ENCODE peak calls at places on chromosomes 2 and 18, in eight cellular contexts. T, A, M, O, B, Z, S and Q are unnamed samples. For H3K4me1, the result is how much of the 10 kb centered on the place peaks cover.

GRCh38 chr2:117056376-117056748 is 758.1 kb upstream of the DDX18 start:
- DNase-seq in T (no peak), A (no peak), M (no peak), O (no peak), B (no peak), Z (no peak), S (no peak), Q (no peak)

GRCh38 chr18:631560-631959 is 25.9 kb upstream of the TYMS start:
- DNase-seq in T (no peak), A (no peak), M (no peak), O (no peak), B (no peak), Z (no peak), S (no peak), Q (no peak)

GRCh38 chr2:218889937-218890336 is 9.3 kb downstream of the WNT10A start:
- DNase-seq in T (no peak), A (no peak), M (no peak), O (no peak), B (no peak), Z (no peak), S (no peak), Q (no peak)

GRCh38 chr2:28359222-28360065 is 33.2 kb upstream of the FOSL2 start:
- DNase-seq in T (no peak), A (peak), M (no peak), O (no peak), B (no peak), Z (no peak), S (no peak), Q (peak)

GRCh38 chr2:40097691-40098376 is 318.8 kb upstream of the THUMPD2 start:
- DNase-seq in T (peak), A (no peak), M (no peak), O (no peak), B (no peak), Z (no peak), S (no peak), Q (no peak)

GRCh38 chr2:125313806-125314205 is 1288.7 kb downstream of the CNTNAP5 start:
- DNase-seq in T (no peak), A (no peak), M (no peak), O (peak), B (no peak), Z (no peak), S (peak), Q (no peak)

GRCh38 chr2:143145056-143145455 is 15.8 kb downstream of the ARHGAP15 start:
- DNase-seq in T (no peak), A (no peak), M (no peak), O (no peak), B (no peak), Z (no peak), S (no peak), Q (no peak)

GRCh38 chr2:145460151-145460550 is 940.2 kb upstream of the ZEB2 start:
- DNase-seq in T (peak), A (no peak), M (no peak), O (no peak), B (no peak), Z (no peak), S (no peak), Q (no peak)

GRCh38 chr2:109439315-109439714 is 174.5 kb downstream of the SEPTIN10 start:
- DNase-seq in T (no peak), A (no peak), M (peak), O (no peak), B (no peak), Z (no peak), S (no peak), Q (peak)

GRCh38 chr18:9630444-9630843 is 16.1 kb upstream of the PPP4R1 start:
- DNase-seq in T (no peak), A (no peak), M (no peak), O (no peak), B (no peak), Z (no peak), S (no peak), Q (peak)

GRCh38 chr2:200406379-200406778 is 99.9 kb downstream of the SPATS2L start:
- DNase-seq in T (peak), A (no peak), M (no peak), O (no peak), B (no peak), Z (no peak), S (no peak), Q (no peak)

GRCh38 chr2:108587621-108588020 is 53.4 kb downstream of the LIMS1 start:
- DNase-seq in T (peak), A (peak), M (no peak), O (no peak), B (peak), Z (peak), S (no peak), Q (peak)

GRCh38 chr2:236682651-236683422 is 113.2 kb downstream of the ACKR3 start:
- DNase-seq in T (peak), A (peak), M (no peak), O (no peak), B (no peak), Z (peak), S (peak), Q (no peak)

GRCh38 chr2:216346781-216347180 is 25.5 kb downstream of the MARCHF4 start:
- DNase-seq in T (no peak), A (no peak), M (no peak), O (no peak), B (no peak), Z (no peak), S (no peak), Q (no peak)

GRCh38 chr2:134230885-134231284 is 23.0 kb upstream of the MGAT5 start:
- DNase-seq in T (no peak), A (no peak), M (no peak), O (no peak), B (no peak), Z (no peak), S (no peak), Q (no peak)

GRCh38 chr2:171798156-171798815 is 95.8 kb downstream of the SLC25A12 start:
- DNase-seq in T (peak), A (no peak), M (no peak), O (no peak), B (no peak), Z (no peak), S (no peak), Q (no peak)

GRCh38 chr18:49691177-49691608 is 122.1 kb downstream of the ACAA2 start:
- DNase-seq in T (peak), A (no peak), M (no peak), O (no peak), B (peak), Z (no peak), S (no peak), Q (no peak)

GRCh38 chr18:49697757-49698595 is 115.4 kb downstream of the ACAA2 start:
- DNase-seq in T (peak), A (no peak), M (no peak), O (peak), B (peak), Z (no peak), S (no peak), Q (no peak)

GRCh38 chr2:223887127-223887526 is 49.7 kb upstream of the AP1S3 start:
- DNase-seq in T (no peak), A (no peak), M (no peak), O (no peak), B (no peak), Z (no peak), S (no peak), Q (no peak)

GRCh38 chr18:5894613-5895299 is 566 bp downstream of the TMEM200C start:
- DNase-seq in T (peak), A (peak), M (no peak), O (peak), B (no peak), Z (no peak), S (no peak), Q (no peak)

GRCh38 chr2:21022792-21023367 is 21.0 kb downstream of the APOB start:
- DNase-seq in T (no peak), A (no peak), M (no peak), O (no peak), B (no peak), Z (no peak), S (no peak), Q (no peak)

GRCh38 chr2:147716906-147717305 is 127.9 kb upstream of the ACVR2A start:
- DNase-seq in T (no peak), A (no peak), M (no peak), O (no peak), B (no peak), Z (no peak), S (no peak), Q (no peak)

GRCh38 chr2:60530660-60531276 is 22.7 kb downstream of the BCL11A start:
- DNase-seq in T (no peak), A (peak), M (peak), O (peak), B (peak), Z (no peak), S (peak), Q (no peak)

GRCh38 chr2:81481994-81482368 is 1177.4 kb upstream of the LRRTM1 start:
- DNase-seq in T (no peak), A (no peak), M (no peak), O (no peak), B (no peak), Z (no peak), S (no peak), Q (no peak)

GRCh38 chr2:98269274-98269673 is 77.0 kb upstream of the CNGA3 start:
- DNase-seq in T (peak), A (peak), M (no peak), O (peak), B (no peak), Z (no peak), S (no peak), Q (no peak)

GRCh38 chr18:12990662-12990976 is 543 bp upstream of the CEP192 start:
- DNase-seq in T (no peak), A (no peak), M (no peak), O (no peak), B (no peak), Z (no peak), S (no peak), Q (no peak)

GRCh38 chr18:8084160-8084559 is 517.0 kb downstream of the PTPRM start:
- DNase-seq in T (peak), A (peak), M (peak), O (peak), B (no peak), Z (no peak), S (no peak), Q (no peak)

GRCh38 chr18:650428-650858 is 7.0 kb upstream of the TYMS start:
- DNase-seq in T (no peak), A (no peak), M (no peak), O (no peak), B (no peak), Z (no peak), S (no peak), Q (no peak)

GRCh38 chr18:31100598-31101147 is 1.5 kb downstream of the DSC2 start:
- DNase-seq in T (no peak), A (peak), M (no peak), O (peak), B (peak), Z (no peak), S (peak), Q (no peak)
- H3K4me3 ChIP-seq in T (no peak), A (peak), M (peak), O (peak), B (peak), Z (peak), S (peak), Q (peak)

GRCh38 chr2:238243496-238244076 is 3.7 kb upstream of the HES6 start:
- DNase-seq in T (no peak), A (no peak), M (peak), O (peak), B (no peak), Z (no peak), S (no peak), Q (no peak)
- H3K27ac ChIP-seq in T (no peak), A (no peak), M (no peak), O (peak), B (no peak), Z (peak), S (no peak), Q (peak)

GRCh38 chr18:58580623-58581022 is 48.3 kb downstream of the ALPK2 start:
- DNase-seq in T (peak), A (no peak), M (no peak), O (peak), B (no peak), Z (no peak), S (no peak), Q (no peak)
- H3K4me1 ChIP-seq in T (half or more), A (under half), M (under half), O (under half), B (under half), Z (under half), S (under half), Q (under half)

DNA sequence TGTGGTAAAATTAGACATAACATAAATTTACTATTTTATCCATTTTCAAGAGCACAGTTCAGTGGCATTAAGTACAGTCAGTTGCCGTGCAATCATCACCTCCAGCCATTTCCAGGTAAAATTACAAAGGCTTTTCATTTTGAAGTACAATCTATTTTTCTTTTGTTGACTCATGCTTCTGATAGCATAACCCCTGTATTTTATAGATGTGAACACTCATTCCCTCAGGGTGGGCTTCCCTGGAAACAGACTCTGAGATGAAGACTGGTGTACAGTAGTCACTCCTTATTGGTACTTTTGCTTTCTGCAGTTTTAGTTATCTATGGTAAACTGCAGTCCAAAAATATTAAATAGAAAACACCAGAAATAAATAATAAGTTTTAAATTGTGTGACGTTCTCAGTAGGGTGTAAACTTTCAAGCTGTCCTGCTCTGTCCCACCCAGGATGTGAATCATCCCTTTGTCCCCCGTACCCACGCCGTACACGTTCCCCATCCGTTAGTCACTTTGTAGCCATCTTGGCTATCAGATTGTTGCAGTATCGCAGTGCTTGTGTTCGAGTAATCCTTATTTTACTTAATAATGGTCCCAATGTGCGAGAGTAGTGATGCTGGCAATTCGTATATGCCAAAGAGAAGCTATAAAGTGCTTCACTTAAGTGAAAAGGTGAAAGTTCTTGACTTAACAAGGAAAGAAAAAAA is 41.1 kb upstream of the NAB1 start:
- DNase-seq in T (no peak), A (no peak), M (no peak), O (no peak), B (no peak), Z (no peak), S (no peak), Q (no peak)
- H3K4me3 ChIP-seq in T (no peak), A (no peak), M (no peak), O (no peak), B (no peak), Z (no peak), S (no peak), Q (no peak)

GRCh38 chr2:46117994-46118393 is 179.2 kb upstream of the EPAS1 start:
- DNase-seq in T (no peak), A (no peak), M (no peak), O (no peak), B (no peak), Z (no peak), S (no peak), Q (no peak)

GRCh38 chr2:46114981-46115380 is 182.2 kb upstream of the EPAS1 start:
- DNase-seq in T (no peak), A (no peak), M (no peak), O (no peak), B (no peak), Z (no peak), S (no peak), Q (no peak)

GRCh38 chr2:46118656-46119338 is 178.4 kb upstream of the EPAS1 start:
- DNase-seq in T (peak), A (peak), M (no peak), O (no peak), B (no peak), Z (no peak), S (no peak), Q (no peak)

GRCh38 chr2:46117379-46117778 is 179.8 kb upstream of the EPAS1 start:
- DNase-seq in T (peak), A (no peak), M (no peak), O (no peak), B (no peak), Z (no peak), S (no peak), Q (no peak)

DNA sequence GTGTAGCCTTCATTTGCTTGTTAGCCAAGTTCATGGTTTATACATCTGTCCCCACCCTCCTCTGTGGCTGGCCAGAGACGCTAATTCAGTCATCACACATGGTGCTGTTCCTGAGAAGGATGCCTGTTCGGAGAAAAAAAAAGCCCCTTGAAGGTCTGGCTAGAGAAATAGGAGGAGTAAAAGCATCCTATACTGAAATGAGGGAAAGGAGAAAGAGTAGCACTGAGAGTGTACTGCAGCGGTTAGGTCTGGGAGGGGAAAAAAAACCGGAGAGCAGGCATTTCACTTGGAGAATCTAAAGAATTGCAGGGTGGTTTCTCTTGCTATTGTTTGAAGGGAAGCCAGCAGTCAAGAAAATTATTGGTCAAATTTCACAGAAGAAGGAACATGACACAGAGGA is 180.6 kb upstream of the EPAS1 start:
- DNase-seq in T (peak), A (no peak), M (no peak), O (no peak), B (no peak), Z (no peak), S (no peak), Q (no peak)
- H3K27ac ChIP-seq in T (peak), A (no peak), M (no peak), O (no peak), B (peak), Z (no peak), S (no peak), Q (no peak)

GRCh38 chr2:11365096-11365856 is 20.8 kb upstream of the ROCK2 start:
- DNase-seq in T (no peak), A (no peak), M (no peak), O (peak), B (no peak), Z (no peak), S (no peak), Q (no peak)
- H3K4me1 ChIP-seq in T (under half), A (under half), M (under half), O (under half), B (under half), Z (under half), S (under half), Q (under half)

GRCh38 chr18:55405655-55406373 is 182.2 kb downstream of the TCF4 start:
- DNase-seq in T (peak), A (peak), M (peak), O (no peak), B (peak), Z (peak), S (peak), Q (peak)
- H3K4me3 ChIP-seq in T (no peak), A (no peak), M (no peak), O (no peak), B (peak), Z (peak), S (no peak), Q (peak)

GRCh38 chr2:163732718-163733117 is 3.1 kb downstream of the FIGN start:
- DNase-seq in T (peak), A (no peak), M (no peak), O (no peak), B (no peak), Z (no peak), S (no peak), Q (no peak)
- H3K27ac ChIP-seq in T (peak), A (peak), M (peak), O (peak), B (peak), Z (peak), S (peak), Q (peak)